ENCODE peak calls at places on chromosomes 4 and X, in nine cellular contexts. One of them, this sample, is unnamed.

GRCh38 chrX:45621356-45622041 is 420.8 kb upstream of the DIPK2B start:
- DNase-seq in A673: no peak
- DNase-seq in iris pigment epithelial cell: peak
- DNase-seq in head of caudate nucleus: no peak
- DNase-seq in WTC11: no peak
- DNase-seq in Caco-2: no peak
- DNase-seq in AG09319: peak
- DNase-seq in IMR-90: peak
- DNase-seq in Ammon's horn: no peak
- DNase-seq in this sample: peak

GRCh38 chrX:637660-638481 is 7.3 kb downstream of the SHOX start:
- DNase-seq in iris pigment epithelial cell: no peak
- DNase-seq in Caco-2: no peak
- DNase-seq in WTC11: no peak
- DNase-seq in IMR-90: no peak
- DNase-seq in Ammon's horn: no peak
- DNase-seq in A673: peak
- DNase-seq in AG09319: no peak
- DNase-seq in head of caudate nucleus: no peak
- DNase-seq in this sample: no peak

GRCh38 chrX:10900585-10901289 is 210.4 kb upstream of the HCCS start:
- DNase-seq in AG09319: no peak
- DNase-seq in Ammon's horn: no peak
- DNase-seq in A673: peak
- DNase-seq in head of caudate nucleus: no peak
- DNase-seq in iris pigment epithelial cell: peak
- DNase-seq in WTC11: no peak
- DNase-seq in Caco-2: peak
- DNase-seq in IMR-90: peak
- DNase-seq in this sample: no peak

GRCh38 chr4:158535130-158535614 is 13.5 kb downstream of the RXFP1 start:
- DNase-seq in iris pigment epithelial cell: peak
- DNase-seq in AG09319: peak
- DNase-seq in Caco-2: no peak
- DNase-seq in IMR-90: peak
- DNase-seq in Ammon's horn: no peak
- DNase-seq in WTC11: no peak
- DNase-seq in A673: peak
- DNase-seq in head of caudate nucleus: no peak
- DNase-seq in this sample: peak

GRCh38 chrX:115337735-115338134 is 48.2 kb downstream of the LUZP4 start:
- DNase-seq in Caco-2: no peak
- DNase-seq in IMR-90: peak
- DNase-seq in iris pigment epithelial cell: peak
- DNase-seq in WTC11: no peak
- DNase-seq in Ammon's horn: no peak
- DNase-seq in head of caudate nucleus: no peak
- DNase-seq in AG09319: peak
- DNase-seq in A673: peak
- DNase-seq in this sample: no peak

GRCh38 chrX:132216283-132216682 is 3.0 kb downstream of the RAP2C start:
- DNase-seq in AG09319: no peak
- DNase-seq in Ammon's horn: no peak
- DNase-seq in Caco-2: no peak
- DNase-seq in head of caudate nucleus: no peak
- DNase-seq in iris pigment epithelial cell: no peak
- DNase-seq in WTC11: no peak
- DNase-seq in IMR-90: no peak
- DNase-seq in A673: peak
- DNase-seq in this sample: peak

GRCh38 chr4:159142254-159142653 is 39.4 kb downstream of the RAPGEF2 start:
- DNase-seq in Ammon's horn: peak
- DNase-seq in Caco-2: no peak
- DNase-seq in AG09319: no peak
- DNase-seq in IMR-90: peak
- DNase-seq in WTC11: no peak
- DNase-seq in A673: no peak
- DNase-seq in head of caudate nucleus: no peak
- DNase-seq in iris pigment epithelial cell: peak
- DNase-seq in this sample: no peak

GRCh38 chr4:38133711-38134480 is 173.7 kb downstream of the PTTG2 start:
- DNase-seq in head of caudate nucleus: no peak
- DNase-seq in WTC11: no peak
- DNase-seq in AG09319: no peak
- DNase-seq in iris pigment epithelial cell: no peak
- DNase-seq in IMR-90: no peak
- DNase-seq in Caco-2: no peak
- DNase-seq in A673: no peak
- DNase-seq in Ammon's horn: no peak
- DNase-seq in this sample: no peak

GRCh38 chr4:133151301-133151680 is 2.2 kb downstream of the PCDH10 start:
- DNase-seq in iris pigment epithelial cell: no peak
- DNase-seq in Caco-2: no peak
- DNase-seq in head of caudate nucleus: peak
- DNase-seq in Ammon's horn: peak
- DNase-seq in IMR-90: no peak
- DNase-seq in WTC11: peak
- DNase-seq in A673: peak
- DNase-seq in AG09319: no peak
- DNase-seq in this sample: no peak

GRCh38 chr4:139913398-139913990 is 240.5 kb downstream of the MAML3 start:
- DNase-seq in IMR-90: peak
- DNase-seq in WTC11: no peak
- DNase-seq in Ammon's horn: no peak
- DNase-seq in Caco-2: no peak
- DNase-seq in head of caudate nucleus: no peak
- DNase-seq in A673: no peak
- DNase-seq in iris pigment epithelial cell: peak
- DNase-seq in AG09319: no peak
- DNase-seq in this sample: no peak

GRCh38 chr4:6612961-6613675 is 27.4 kb upstream of the MRFAP1 start:
- DNase-seq in AG09319: no peak
- DNase-seq in iris pigment epithelial cell: no peak
- DNase-seq in IMR-90: no peak
- DNase-seq in Ammon's horn: no peak
- DNase-seq in Caco-2: no peak
- DNase-seq in A673: no peak
- DNase-seq in WTC11: no peak
- DNase-seq in head of caudate nucleus: no peak
- DNase-seq in this sample: no peak

GRCh38 chr4:160175064-160175643 is 1072.3 kb downstream of the RAPGEF2 start:
- DNase-seq in AG09319: no peak
- DNase-seq in iris pigment epithelial cell: peak
- DNase-seq in head of caudate nucleus: no peak
- DNase-seq in WTC11: no peak
- DNase-seq in Ammon's horn: no peak
- DNase-seq in A673: peak
- DNase-seq in Caco-2: peak
- DNase-seq in IMR-90: no peak
- DNase-seq in this sample: no peak

GRCh38 chr4:20418865-20419451 is 167.3 kb downstream of the SLIT2 start:
- DNase-seq in WTC11: no peak
- DNase-seq in iris pigment epithelial cell: peak
- DNase-seq in IMR-90: peak
- DNase-seq in Ammon's horn: peak
- DNase-seq in AG09319: peak
- DNase-seq in Caco-2: peak
- DNase-seq in A673: peak
- DNase-seq in head of caudate nucleus: no peak
- DNase-seq in this sample: no peak

GRCh38 chr4:121252224-121252806 is 88.2 kb upstream of the TNIP3 start:
- DNase-seq in WTC11: peak
- DNase-seq in Ammon's horn: peak
- DNase-seq in iris pigment epithelial cell: peak
- DNase-seq in AG09319: peak
- DNase-seq in A673: peak
- DNase-seq in IMR-90: peak
- DNase-seq in Caco-2: peak
- DNase-seq in head of caudate nucleus: peak
- DNase-seq in this sample: peak

GRCh38 chr4:16206848-16207247 is 19.4 kb downstream of the TAPT1 start:
- DNase-seq in Caco-2: no peak
- DNase-seq in IMR-90: no peak
- DNase-seq in iris pigment epithelial cell: no peak
- DNase-seq in AG09319: no peak
- DNase-seq in head of caudate nucleus: no peak
- DNase-seq in WTC11: no peak
- DNase-seq in A673: peak
- DNase-seq in Ammon's horn: no peak
- DNase-seq in this sample: no peak

GRCh38 chr4:111400736-111401135 is 744.5 kb upstream of the FAM241A start:
- DNase-seq in head of caudate nucleus: no peak
- DNase-seq in Ammon's horn: peak
- DNase-seq in WTC11: no peak
- DNase-seq in AG09319: peak
- DNase-seq in A673: peak
- DNase-seq in iris pigment epithelial cell: peak
- DNase-seq in IMR-90: peak
- DNase-seq in Caco-2: no peak
- DNase-seq in this sample: no peak

GRCh38 chr4:137421796-137422195 is 110.5 kb downstream of the PCDH18 start:
- DNase-seq in head of caudate nucleus: no peak
- DNase-seq in IMR-90: peak
- DNase-seq in iris pigment epithelial cell: peak
- DNase-seq in Ammon's horn: no peak
- DNase-seq in AG09319: no peak
- DNase-seq in A673: no peak
- DNase-seq in WTC11: no peak
- DNase-seq in Caco-2: no peak
- DNase-seq in this sample: no peak

GRCh38 chr4:8136529-8136928 is 22.1 kb downstream of the ABLIM2 start:
- DNase-seq in iris pigment epithelial cell: no peak
- DNase-seq in WTC11: no peak
- DNase-seq in IMR-90: no peak
- DNase-seq in AG09319: no peak
- DNase-seq in Ammon's horn: no peak
- DNase-seq in A673: no peak
- DNase-seq in Caco-2: no peak
- DNase-seq in head of caudate nucleus: no peak
- DNase-seq in this sample: no peak

GRCh38 chrX:1486177-1486576 is 33.5 kb upstream of the ASMTL start:
- DNase-seq in Ammon's horn: no peak
- DNase-seq in A673: no peak
- DNase-seq in iris pigment epithelial cell: no peak
- DNase-seq in WTC11: no peak
- DNase-seq in head of caudate nucleus: no peak
- DNase-seq in IMR-90: no peak
- DNase-seq in AG09319: no peak
- DNase-seq in Caco-2: no peak
- DNase-seq in this sample: no peak

GRCh38 chr4:6953751-6954380 is 44.2 kb downstream of the TBC1D14 start:
- DNase-seq in AG09319: peak
- DNase-seq in Caco-2: peak
- DNase-seq in head of caudate nucleus: no peak
- DNase-seq in A673: peak
- DNase-seq in WTC11: peak
- DNase-seq in IMR-90: peak
- DNase-seq in iris pigment epithelial cell: peak
- DNase-seq in Ammon's horn: no peak
- DNase-seq in this sample: no peak

GRCh38 chr4:102586002-102586643 is 85.0 kb downstream of the NFKB1 start:
- DNase-seq in IMR-90: no peak
- DNase-seq in AG09319: no peak
- DNase-seq in Ammon's horn: no peak
- DNase-seq in iris pigment epithelial cell: no peak
- DNase-seq in A673: no peak
- DNase-seq in WTC11: no peak
- DNase-seq in head of caudate nucleus: no peak
- DNase-seq in Caco-2: no peak
- DNase-seq in this sample: no peak

This sample was measured in CD4-positive, CD25-positive, alpha-beta regulatory T cell.